ENCODE peak calls at places on chromosomes 7 and 10, in six cellular contexts. One of them, this sample, is unnamed.

GRCh38 chr7:620885-621284 is 101.2 kb upstream of the PDGFA start:
- DNase-seq in fibroblast of pulmonary artery: no peak
- DNase-seq in MCF 10A: no peak
- DNase-seq in cardiac fibroblast: no peak
- DNase-seq in epithelial cell of proximal tubule: no peak
- DNase-seq in cardiac muscle cell: no peak
- DNase-seq in this sample: no peak

GRCh38 chr7:93307131-93307660 is 75.0 kb downstream of the VPS50 start:
- DNase-seq in fibroblast of pulmonary artery: peak
- DNase-seq in MCF 10A: peak
- DNase-seq in cardiac fibroblast: peak
- DNase-seq in epithelial cell of proximal tubule: no peak
- DNase-seq in cardiac muscle cell: no peak
- DNase-seq in this sample: no peak

GRCh38 chr7:99392659-99393362 is 15.6 kb downstream of the PDAP1 start:
- DNase-seq in fibroblast of pulmonary artery: no peak
- DNase-seq in MCF 10A: no peak
- DNase-seq in cardiac fibroblast: peak
- DNase-seq in epithelial cell of proximal tubule: no peak
- DNase-seq in cardiac muscle cell: peak
- DNase-seq in this sample: peak

GRCh38 chr10:4250497-4250887 is 465.5 kb upstream of the KLF6 start:
- DNase-seq in fibroblast of pulmonary artery: no peak
- DNase-seq in MCF 10A: no peak
- DNase-seq in cardiac fibroblast: no peak
- DNase-seq in epithelial cell of proximal tubule: no peak
- DNase-seq in cardiac muscle cell: no peak
- DNase-seq in this sample: no peak

GRCh38 chr7:105654994-105655900 is 74.0 kb upstream of the EFCAB10 start:
- DNase-seq in fibroblast of pulmonary artery: peak
- DNase-seq in MCF 10A: no peak
- DNase-seq in cardiac fibroblast: peak
- DNase-seq in epithelial cell of proximal tubule: no peak
- DNase-seq in cardiac muscle cell: peak
- DNase-seq in this sample: no peak

GRCh38 chr10:71795248-71795647 is 21.9 kb upstream of the VSIR start:
- DNase-seq in fibroblast of pulmonary artery: peak
- DNase-seq in MCF 10A: peak
- DNase-seq in cardiac fibroblast: peak
- DNase-seq in epithelial cell of proximal tubule: no peak
- DNase-seq in cardiac muscle cell: peak
- DNase-seq in this sample: no peak

GRCh38 chr10:123556736-123557135 is 109.4 kb upstream of the GPR26 start:
- DNase-seq in fibroblast of pulmonary artery: no peak
- DNase-seq in MCF 10A: no peak
- DNase-seq in cardiac fibroblast: no peak
- DNase-seq in epithelial cell of proximal tubule: no peak
- DNase-seq in cardiac muscle cell: no peak
- DNase-seq in this sample: no peak

GRCh38 chr10:80199828-80200227 is 5.5 kb downstream of the ANXA11 start:
- DNase-seq in fibroblast of pulmonary artery: peak
- DNase-seq in MCF 10A: no peak
- DNase-seq in cardiac fibroblast: peak
- DNase-seq in epithelial cell of proximal tubule: no peak
- DNase-seq in cardiac muscle cell: no peak
- DNase-seq in this sample: no peak

GRCh38 chr7:50492770-50493519 is 42.8 kb upstream of the FIGNL1 start:
- DNase-seq in fibroblast of pulmonary artery: no peak
- DNase-seq in MCF 10A: no peak
- DNase-seq in cardiac fibroblast: no peak
- DNase-seq in epithelial cell of proximal tubule: no peak
- DNase-seq in cardiac muscle cell: no peak
- DNase-seq in this sample: no peak

GRCh38 chr7:38186593-38187314 is 8.7 kb downstream of the STARD3NL start:
- DNase-seq in fibroblast of pulmonary artery: peak
- DNase-seq in MCF 10A: peak
- DNase-seq in cardiac fibroblast: peak
- DNase-seq in epithelial cell of proximal tubule: peak
- DNase-seq in cardiac muscle cell: no peak
- DNase-seq in this sample: no peak

GRCh38 chr10:100653957-100654834 is 91.2 kb upstream of the PAX2 start:
- DNase-seq in fibroblast of pulmonary artery: peak
- DNase-seq in MCF 10A: no peak
- DNase-seq in cardiac fibroblast: no peak
- DNase-seq in epithelial cell of proximal tubule: no peak
- DNase-seq in cardiac muscle cell: peak
- DNase-seq in this sample: peak

GRCh38 chr10:31749293-31749692 is 179.3 kb downstream of the ARHGAP12 start:
- DNase-seq in fibroblast of pulmonary artery: no peak
- DNase-seq in MCF 10A: no peak
- DNase-seq in cardiac fibroblast: no peak
- DNase-seq in epithelial cell of proximal tubule: no peak
- DNase-seq in cardiac muscle cell: no peak
- DNase-seq in this sample: peak

GRCh38 chr10:110456523-110457091 is 41.1 kb upstream of the DUSP5 start:
- DNase-seq in fibroblast of pulmonary artery: peak
- DNase-seq in MCF 10A: peak
- DNase-seq in cardiac fibroblast: no peak
- DNase-seq in epithelial cell of proximal tubule: no peak
- DNase-seq in cardiac muscle cell: no peak
- DNase-seq in this sample: no peak

GRCh38 chr7:158722574-158723237 is 18.1 kb upstream of the NCAPG2 start:
- DNase-seq in fibroblast of pulmonary artery: no peak
- DNase-seq in MCF 10A: no peak
- DNase-seq in cardiac fibroblast: no peak
- DNase-seq in epithelial cell of proximal tubule: no peak
- DNase-seq in cardiac muscle cell: no peak
- DNase-seq in this sample: no peak

GRCh38 chr7:25839084-25839769 is 312.8 kb upstream of the NFE2L3 start:
- DNase-seq in fibroblast of pulmonary artery: no peak
- DNase-seq in MCF 10A: peak
- DNase-seq in cardiac fibroblast: no peak
- DNase-seq in epithelial cell of proximal tubule: no peak
- DNase-seq in cardiac muscle cell: no peak
- DNase-seq in this sample: no peak

GRCh38 chr10:131947631-131948347 is 33.9 kb downstream of the BNIP3 start:
- DNase-seq in fibroblast of pulmonary artery: peak
- DNase-seq in MCF 10A: peak
- DNase-seq in cardiac fibroblast: peak
- DNase-seq in epithelial cell of proximal tubule: no peak
- DNase-seq in cardiac muscle cell: no peak
- DNase-seq in this sample: no peak

GRCh38 chr10:116740971-116741370 is 1.4 kb downstream of the HSPA12A start:
- DNase-seq in fibroblast of pulmonary artery: no peak
- DNase-seq in MCF 10A: no peak
- DNase-seq in cardiac fibroblast: no peak
- DNase-seq in epithelial cell of proximal tubule: no peak
- DNase-seq in cardiac muscle cell: no peak
- DNase-seq in this sample: peak

GRCh38 chr10:116741391-116742351 is 695 bp downstream of the HSPA12A start:
- DNase-seq in fibroblast of pulmonary artery: no peak
- DNase-seq in MCF 10A: no peak
- DNase-seq in cardiac fibroblast: peak
- DNase-seq in epithelial cell of proximal tubule: no peak
- DNase-seq in cardiac muscle cell: peak
- DNase-seq in this sample: peak

GRCh38 chr10:116733566-116733965 is 8.8 kb downstream of the HSPA12A start:
- DNase-seq in fibroblast of pulmonary artery: no peak
- DNase-seq in MCF 10A: no peak
- DNase-seq in cardiac fibroblast: peak
- DNase-seq in epithelial cell of proximal tubule: no peak
- DNase-seq in cardiac muscle cell: no peak
- DNase-seq in this sample: no peak

GRCh38 chr10:116738359-116738738 is 4.0 kb downstream of the HSPA12A start:
- DNase-seq in fibroblast of pulmonary artery: no peak
- DNase-seq in MCF 10A: no peak
- DNase-seq in cardiac fibroblast: no peak
- DNase-seq in epithelial cell of proximal tubule: no peak
- DNase-seq in cardiac muscle cell: no peak
- DNase-seq in this sample: no peak

GRCh38 chr10:116737582-116738358 is 4.6 kb downstream of the HSPA12A start:
- DNase-seq in fibroblast of pulmonary artery: no peak
- DNase-seq in MCF 10A: no peak
- DNase-seq in cardiac fibroblast: no peak
- DNase-seq in epithelial cell of proximal tubule: no peak
- DNase-seq in cardiac muscle cell: no peak
- DNase-seq in this sample: peak
- TF ChIP-seq CTCF in fibroblast of pulmonary artery: peak
- TF ChIP-seq CTCF in MCF 10A: no peak
- TF ChIP-seq CTCF in cardiac fibroblast: peak
- TF ChIP-seq CTCF in epithelial cell of proximal tubule: peak
- TF ChIP-seq CTCF in cardiac muscle cell: peak
- TF ChIP-seq CTCF in this sample: no peak

DNA sequence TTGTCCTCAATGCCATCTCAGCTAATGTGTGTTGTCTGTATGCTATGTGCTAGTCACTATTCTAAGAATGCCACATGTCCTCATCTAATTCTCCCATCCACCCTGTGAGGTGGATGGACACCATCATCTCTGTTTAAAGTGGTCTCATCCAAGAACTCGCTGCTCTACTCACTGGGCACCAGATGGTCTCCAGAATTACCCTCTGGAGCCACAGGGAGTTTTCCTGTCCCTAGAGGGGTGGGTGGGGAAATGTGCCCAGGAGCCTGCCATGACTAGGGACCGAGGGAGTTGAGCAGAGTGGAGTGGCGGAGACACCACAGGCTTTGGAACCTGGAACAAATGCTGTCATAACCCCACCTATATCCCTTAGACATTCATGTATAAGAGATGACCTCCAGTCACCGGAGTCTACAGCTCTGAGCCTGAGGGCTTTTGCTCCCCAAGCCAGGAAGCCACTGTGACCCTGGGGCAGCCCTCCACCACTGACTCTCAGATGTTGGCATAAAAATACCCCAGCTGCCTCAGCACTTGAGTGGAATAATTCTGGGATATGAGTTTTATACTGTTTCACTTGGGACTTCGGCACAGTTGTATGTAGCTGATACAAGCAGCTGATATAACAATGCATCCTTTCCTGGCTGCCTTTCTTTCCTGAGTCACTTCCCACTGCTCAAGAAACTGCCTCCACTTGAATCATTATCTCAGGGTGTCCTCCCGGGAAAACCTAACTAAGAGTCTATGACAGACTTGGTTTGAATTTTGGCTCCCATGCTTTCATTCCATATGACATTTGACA is 61.5 kb upstream of the RAPGEF5 start:
- DNase-seq in fibroblast of pulmonary artery: peak
- DNase-seq in MCF 10A: no peak
- DNase-seq in cardiac fibroblast: peak
- DNase-seq in epithelial cell of proximal tubule: no peak
- DNase-seq in cardiac muscle cell: no peak
- DNase-seq in this sample: no peak
- TF ChIP-seq CTCF in fibroblast of pulmonary artery: no peak
- TF ChIP-seq CTCF in MCF 10A: no peak
- TF ChIP-seq CTCF in cardiac fibroblast: no peak
- TF ChIP-seq CTCF in epithelial cell of proximal tubule: no peak
- TF ChIP-seq CTCF in cardiac muscle cell: no peak
- TF ChIP-seq CTCF in this sample: no peak

GRCh38 chr7:132558815-132559214 is 17.5 kb downstream of the PLXNA4 start:
- DNase-seq in fibroblast of pulmonary artery: no peak
- DNase-seq in MCF 10A: no peak
- DNase-seq in cardiac fibroblast: no peak
- DNase-seq in epithelial cell of proximal tubule: no peak
- DNase-seq in cardiac muscle cell: no peak
- DNase-seq in this sample: no peak

GRCh38 chr7:132560825-132561529 is 15.3 kb downstream of the PLXNA4 start:
- DNase-seq in fibroblast of pulmonary artery: no peak
- DNase-seq in MCF 10A: no peak
- DNase-seq in cardiac fibroblast: no peak
- DNase-seq in epithelial cell of proximal tubule: no peak
- DNase-seq in cardiac muscle cell: no peak
- DNase-seq in this sample: no peak

GRCh38 chr7:132554446-132554845 is 21.8 kb downstream of the PLXNA4 start:
- DNase-seq in fibroblast of pulmonary artery: no peak
- DNase-seq in MCF 10A: no peak
- DNase-seq in cardiac fibroblast: no peak
- DNase-seq in epithelial cell of proximal tubule: no peak
- DNase-seq in cardiac muscle cell: no peak
- DNase-seq in this sample: no peak

GRCh38 chr7:132560105-132560504 is 16.2 kb downstream of the PLXNA4 start:
- DNase-seq in fibroblast of pulmonary artery: no peak
- DNase-seq in MCF 10A: no peak
- DNase-seq in cardiac fibroblast: no peak
- DNase-seq in epithelial cell of proximal tubule: no peak
- DNase-seq in cardiac muscle cell: no peak
- DNase-seq in this sample: no peak

DNA sequence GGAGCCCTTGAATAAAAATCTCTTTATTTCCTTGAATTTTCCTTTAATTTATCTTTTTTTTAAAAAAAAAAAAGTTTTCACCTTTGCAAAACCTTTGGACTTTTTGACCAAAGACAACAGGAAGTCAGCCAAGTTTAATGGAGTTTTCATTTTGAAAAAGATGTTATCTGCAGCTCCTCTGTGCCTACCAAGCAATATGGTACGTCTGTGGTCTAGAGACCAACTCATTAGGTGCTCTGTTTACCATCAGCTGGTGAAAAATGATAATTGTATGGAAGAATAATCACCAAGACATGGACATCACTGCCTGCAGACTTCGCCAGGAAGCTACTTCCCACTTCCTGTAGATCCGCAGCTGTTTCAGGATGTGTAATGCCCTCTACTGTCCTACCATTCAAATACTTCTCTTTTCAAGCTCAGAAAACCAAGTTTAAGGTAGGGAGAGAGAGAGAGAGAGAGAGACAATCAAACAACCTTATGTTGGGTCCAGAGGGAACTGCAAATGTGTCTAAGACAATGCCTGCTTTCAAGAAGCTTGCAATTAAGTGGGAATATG is 18.7 kb downstream of the PLXNA4 start:
- DNase-seq in fibroblast of pulmonary artery: peak
- DNase-seq in MCF 10A: peak
- DNase-seq in cardiac fibroblast: peak
- DNase-seq in epithelial cell of proximal tubule: no peak
- DNase-seq in cardiac muscle cell: no peak
- DNase-seq in this sample: no peak
- TF ChIP-seq CTCF in fibroblast of pulmonary artery: peak
- TF ChIP-seq CTCF in MCF 10A: no peak
- TF ChIP-seq CTCF in cardiac fibroblast: no peak
- TF ChIP-seq CTCF in epithelial cell of proximal tubule: peak
- TF ChIP-seq CTCF in cardiac muscle cell: peak
- TF ChIP-seq CTCF in this sample: no peak

GRCh38 chr10:5888352-5888751 is 1.3 kb downstream of the ANKRD16 start:
- DNase-seq in fibroblast of pulmonary artery: peak
- DNase-seq in MCF 10A: peak
- DNase-seq in cardiac fibroblast: peak
- DNase-seq in epithelial cell of proximal tubule: no peak
- DNase-seq in cardiac muscle cell: no peak
- DNase-seq in this sample: no peak

GRCh38 chr10:5890519-5890878 is 456 bp downstream of the FBH1 start:
- DNase-seq in fibroblast of pulmonary artery: peak
- DNase-seq in MCF 10A: peak
- DNase-seq in cardiac fibroblast: no peak
- DNase-seq in epithelial cell of proximal tubule: no peak
- DNase-seq in cardiac muscle cell: peak
- DNase-seq in this sample: peak

GRCh38 chr10:5889624-5890518 is at the start of the genes ANKRD16 and FBH1:
- DNase-seq in fibroblast of pulmonary artery: peak
- DNase-seq in MCF 10A: peak
- DNase-seq in cardiac fibroblast: peak
- DNase-seq in epithelial cell of proximal tubule: peak
- DNase-seq in cardiac muscle cell: peak
- DNase-seq in this sample: peak

GRCh38 chr10:5887641-5888040 is 2.1 kb downstream of the ANKRD16 start:
- DNase-seq in fibroblast of pulmonary artery: no peak
- DNase-seq in MCF 10A: no peak
- DNase-seq in cardiac fibroblast: no peak
- DNase-seq in epithelial cell of proximal tubule: no peak
- DNase-seq in cardiac muscle cell: no peak
- DNase-seq in this sample: no peak

GRCh38 chr10:5888843-5889623 is 660 bp downstream of the ANKRD16 start:
- DNase-seq in fibroblast of pulmonary artery: peak
- DNase-seq in MCF 10A: peak
- DNase-seq in cardiac fibroblast: peak
- DNase-seq in epithelial cell of proximal tubule: no peak
- DNase-seq in cardiac muscle cell: peak
- DNase-seq in this sample: peak
- TF ChIP-seq CTCF in fibroblast of pulmonary artery: no peak
- TF ChIP-seq CTCF in MCF 10A: no peak
- TF ChIP-seq CTCF in cardiac fibroblast: no peak
- TF ChIP-seq CTCF in epithelial cell of proximal tubule: no peak
- TF ChIP-seq CTCF in cardiac muscle cell: no peak
- TF ChIP-seq CTCF in this sample: no peak